ENCODE peak calls at places on chromosome 5, in four cellular contexts. X is H1, I is neuronal stem cell, S is IMR-90. O is an unnamed sample.

GRCh38 chr5:159864885-159865622 is 51.2 kb upstream of the ADRA1B start:
- DNase-seq in X (no peak), I (no peak), S (peak), O (no peak)

GRCh38 chr5:84274585-84275468 is 109.9 kb downstream of the EDIL3 start:
- DNase-seq in X (no peak), I (peak), S (peak), O (no peak)

GRCh38 chr5:44891116-44891515 is 82.4 kb downstream of the MRPS30 start:
- DNase-seq in X (no peak), I (no peak), S (no peak), O (no peak)

GRCh38 chr5:180807654-180808414 is 5.2 kb upstream of the MGAT1 start:
- DNase-seq in X (no peak), I (no peak), S (no peak), O (no peak)

GRCh38 chr5:153222956-153223355 is 267.5 kb upstream of the GRIA1 start:
- DNase-seq in X (no peak), I (no peak), S (no peak), O (no peak)

GRCh38 chr5:178192244-178192643 is 5.1 kb upstream of the GMCL2 start:
- DNase-seq in X (no peak), I (no peak), S (no peak), O (no peak)

GRCh38 chr5:41264019-41264418 is 50.7 kb upstream of the C6 start:
- DNase-seq in X (no peak), I (no peak), S (no peak), O (no peak)

GRCh38 chr5:23627976-23628375 is 120.6 kb downstream of the PRDM9 start:
- DNase-seq in X (no peak), I (no peak), S (no peak), O (no peak)

GRCh38 chr5:41763537-41763936 is 106.7 kb downstream of the OXCT1 start:
- DNase-seq in X (no peak), I (no peak), S (no peak), O (no peak)

GRCh38 chr5:124289122-124289521 is 457.3 kb downstream of the ZNF608 start:
- DNase-seq in X (no peak), I (no peak), S (no peak), O (no peak)

GRCh38 chr5:998975-999501 is 9.6 kb upstream of the NKD2 start:
- DNase-seq in X (no peak), I (no peak), S (no peak), O (no peak)

GRCh38 chr5:73417307-73418035 is 31.1 kb downstream of the FOXD1 start:
- DNase-seq in X (no peak), I (no peak), S (peak), O (no peak)

GRCh38 chr5:124668353-124669299 is 77.8 kb downstream of the ZNF608 start:
- DNase-seq in X (no peak), I (no peak), S (no peak), O (no peak)

GRCh38 chr5:142883025-142883424 is 112.8 kb downstream of the ARHGAP26 start:
- DNase-seq in X (no peak), I (no peak), S (peak), O (no peak)

GRCh38 chr5:50854082-50854481 is 187.6 kb downstream of the PARP8 start:
- DNase-seq in X (no peak), I (no peak), S (no peak), O (no peak)

GRCh38 chr5:139402561-139403158 is 1.2 kb downstream of the SPATA24 start:
- DNase-seq in X (no peak), I (no peak), S (no peak), O (peak)

GRCh38 chr5:7348168-7348802 is 47.7 kb upstream of the ADCY2 start:
- DNase-seq in X (no peak), I (no peak), S (no peak), O (no peak)

GRCh38 chr5:173954671-173955605 is 34.0 kb upstream of the C5orf47 start:
- DNase-seq in X (no peak), I (no peak), S (peak), O (no peak)

GRCh38 chr5:82335807-82336206 is 57.7 kb upstream of the RPS23 start:
- DNase-seq in X (no peak), I (no peak), S (peak), O (no peak)

GRCh38 chr5:81244451-81244850 is 11.3 kb downstream of the CKMT2 start:
- DNase-seq in X (no peak), I (no peak), S (no peak), O (no peak)

GRCh38 chr5:8457187-8458037 is 588.5 kb downstream of the MTRR start:
- DNase-seq in X (no peak), I (no peak), S (peak), O (peak)

GRCh38 chr5:109594217-109594616 is 95.5 kb upstream of the MAN2A1 start:
- DNase-seq in X (no peak), I (no peak), S (no peak), O (no peak)

GRCh38 chr5:82221020-82221419 is 57.1 kb downstream of the RPS23 start:
- DNase-seq in X (no peak), I (no peak), S (no peak), O (no peak)

GRCh38 chr5:169629847-169630548 is 7.1 kb upstream of the DOCK2 start:
- DNase-seq in X (no peak), I (no peak), S (peak), O (no peak)

GRCh38 chr5:50945139-50945538 is 278.7 kb downstream of the PARP8 start:
- DNase-seq in X (no peak), I (no peak), S (no peak), O (no peak)

GRCh38 chr5:117945261-117945660 is 1043.1 kb downstream of the DTWD2 start:
- DNase-seq in X (no peak), I (no peak), S (no peak), O (no peak)

GRCh38 chr5:150121448-150122157 is 34.0 kb downstream of the PDGFRB start:
- DNase-seq in X (no peak), I (no peak), S (no peak), O (no peak)

GRCh38 chr5:127254729-127255284 is 35.8 kb upstream of the MEGF10 start:
- DNase-seq in X (no peak), I (no peak), S (peak), O (no peak)

GRCh38 chr5:2153808-2154207 is 271.1 kb upstream of the IRX4 start:
- DNase-seq in X (no peak), I (no peak), S (no peak), O (no peak)

GRCh38 chr5:174046558-174046957 is 1.1 kb downstream of the NSG2 start:
- DNase-seq in X (no peak), I (no peak), S (no peak), O (no peak)

GRCh38 chr5:84603557-84604185 is 219.0 kb upstream of the EDIL3 start:
- DNase-seq in X (no peak), I (no peak), S (peak), O (no peak)

GRCh38 chr5:128303593-128303992 is 220.0 kb downstream of the SLC12A2 start:
- DNase-seq in X (no peak), I (no peak), S (no peak), O (no peak)

GRCh38 chr5:73459366-73459765 is 10.8 kb upstream of the FOXD1 start:
- DNase-seq in X (no peak), I (no peak), S (peak), O (no peak)

GRCh38 chr5:145840458-145841132 is 5.5 kb upstream of the PRELID2 start:
- DNase-seq in X (no peak), I (no peak), S (no peak), O (no peak)

GRCh38 chr5:53430618-53431252 is 49.7 kb upstream of the FST start:
- DNase-seq in X (no peak), I (no peak), S (peak), O (no peak)

GRCh38 chr5:133309166-133309791 is 257.5 kb downstream of the HSPA4 start:
- DNase-seq in X (no peak), I (no peak), S (no peak), O (no peak)

GRCh38 chr5:10564838-10565784 is 1.2 kb downstream of the ANKRD33B start:
- DNase-seq in X (no peak), I (no peak), S (no peak), O (no peak)

GRCh38 chr5:36657563-36657995 is 51.2 kb downstream of the SLC1A3 start:
- DNase-seq in X (no peak), I (no peak), S (peak), O (no peak)
- H3K18ac ChIP-seq in X (no peak), I (no peak), S (no peak), O (no peak)

GRCh38 chr5:95725071-95725820 is 5.9 kb upstream of the RHOBTB3 start:
- DNase-seq in X (no peak), I (no peak), S (no peak), O (no peak)
- H3K18ac ChIP-seq in X (no peak), I (no peak), S (peak), O (no peak)

GRCh38 chr5:55345327-55345726 is 37.5 kb downstream of the MTREX start:
- DNase-seq in X (no peak), I (no peak), S (no peak), O (no peak)
- H3K18ac ChIP-seq in X (no peak), I (no peak), S (no peak), O (no peak)

GRCh38 chr5:168292783-168293696 is 1.6 kb downstream of the WWC1 start:
- DNase-seq in X (no peak), I (no peak), S (no peak), O (no peak)

GRCh38 chr5:168288349-168289245 is 2.8 kb upstream of the WWC1 start:
- DNase-seq in X (no peak), I (no peak), S (no peak), O (no peak)

GRCh38 chr5:168291961-168292782 is 727 bp downstream of the WWC1 start:
- DNase-seq in X (no peak), I (no peak), S (peak), O (peak)

GRCh38 chr5:168291281-168291960 is at the start of gene WWC1:
- DNase-seq in X (no peak), I (no peak), S (peak), O (peak)

GRCh38 chr5:168290902-168291280 is 554 bp upstream of the WWC1 start:
- DNase-seq in X (no peak), I (no peak), S (no peak), O (no peak)
- H3K18ac ChIP-seq in X (peak), I (no peak), S (no peak), O (no peak)

GRCh38 chr5:15799014-15799413 is 299.0 kb downstream of the FBXL7 start:
- DNase-seq in X (no peak), I (no peak), S (no peak), O (no peak)
- H3K18ac ChIP-seq in X (no peak), I (no peak), S (no peak), O (no peak)